ENCODE peak calls at places on chromosome 13, in five cellular contexts. One of them, this sample, is unnamed.

GRCh38 chr13:31625115-31625514 is 114.2 kb upstream of the RXFP2 start:
- DNase-seq in AG04449: no peak
- DNase-seq in bronchial epithelial cell: no peak
- DNase-seq in transverse colon: no peak
- DNase-seq in kidney epithelial cell: peak
- DNase-seq in this sample: no peak

GRCh38 chr13:106917673-106918652 is 350.0 kb upstream of the ARGLU1 start:
- DNase-seq in AG04449: no peak
- DNase-seq in bronchial epithelial cell: peak
- DNase-seq in transverse colon: peak
- DNase-seq in kidney epithelial cell: no peak
- DNase-seq in this sample: peak

GRCh38 chr13:112970552-112971287 is 1.7 kb downstream of the MCF2L start:
- DNase-seq in AG04449: no peak
- DNase-seq in bronchial epithelial cell: no peak
- DNase-seq in transverse colon: peak
- DNase-seq in kidney epithelial cell: no peak
- DNase-seq in this sample: no peak

GRCh38 chr13:97978661-97979450 is 25.4 kb downstream of the IPO5 start:
- DNase-seq in AG04449: no peak
- DNase-seq in bronchial epithelial cell: no peak
- DNase-seq in transverse colon: no peak
- DNase-seq in kidney epithelial cell: no peak
- DNase-seq in this sample: no peak

GRCh38 chr13:113160983-113161382 is 2.5 kb downstream of the PROZ start:
- DNase-seq in AG04449: no peak
- DNase-seq in bronchial epithelial cell: no peak
- DNase-seq in transverse colon: no peak
- DNase-seq in kidney epithelial cell: no peak
- DNase-seq in this sample: no peak

GRCh38 chr13:47499358-47500150 is 501.5 kb downstream of the SUCLA2 start:
- DNase-seq in AG04449: peak
- DNase-seq in bronchial epithelial cell: peak
- DNase-seq in transverse colon: no peak
- DNase-seq in kidney epithelial cell: peak
- DNase-seq in this sample: peak

GRCh38 chr13:68234278-68234677 is 1004.1 kb upstream of the PCDH9 start:
- DNase-seq in AG04449: no peak
- DNase-seq in bronchial epithelial cell: peak
- DNase-seq in transverse colon: no peak
- DNase-seq in kidney epithelial cell: no peak
- DNase-seq in this sample: no peak

GRCh38 chr13:46369506-46370268 is 17.4 kb downstream of the RUBCNL start:
- DNase-seq in AG04449: peak
- DNase-seq in bronchial epithelial cell: peak
- DNase-seq in transverse colon: no peak
- DNase-seq in kidney epithelial cell: peak
- DNase-seq in this sample: peak

GRCh38 chr13:111117961-111118360 is 2.9 kb downstream of the ARHGEF7 start:
- DNase-seq in AG04449: no peak
- DNase-seq in bronchial epithelial cell: no peak
- DNase-seq in transverse colon: no peak
- DNase-seq in kidney epithelial cell: no peak
- DNase-seq in this sample: no peak

GRCh38 chr13:27455331-27455855 is 5.0 kb upstream of the MTIF3 start:
- DNase-seq in AG04449: no peak
- DNase-seq in bronchial epithelial cell: no peak
- DNase-seq in transverse colon: no peak
- DNase-seq in kidney epithelial cell: no peak
- DNase-seq in this sample: no peak

GRCh38 chr13:65843314-65843731 is 1386.8 kb downstream of the PCDH9 start:
- DNase-seq in AG04449: no peak
- DNase-seq in bronchial epithelial cell: no peak
- DNase-seq in transverse colon: no peak
- DNase-seq in kidney epithelial cell: no peak
- DNase-seq in this sample: no peak

GRCh38 chr13:110409581-110409992 is 102.5 kb downstream of the COL4A2 start:
- DNase-seq in AG04449: no peak
- DNase-seq in bronchial epithelial cell: peak
- DNase-seq in transverse colon: no peak
- DNase-seq in kidney epithelial cell: no peak
- DNase-seq in this sample: no peak

GRCh38 chr13:51815848-51816247 is 11.9 kb upstream of the DHRS12 start:
- DNase-seq in AG04449: no peak
- DNase-seq in bronchial epithelial cell: no peak
- DNase-seq in transverse colon: no peak
- DNase-seq in kidney epithelial cell: no peak
- DNase-seq in this sample: no peak

GRCh38 chr13:45700971-45701900 is 884 bp upstream of the CBY2 start:
- DNase-seq in AG04449: no peak
- DNase-seq in bronchial epithelial cell: no peak
- DNase-seq in transverse colon: no peak
- DNase-seq in kidney epithelial cell: no peak
- DNase-seq in this sample: no peak

GRCh38 chr13:25733061-25733491 is 318.7 kb downstream of the SHISA2 start:
- DNase-seq in AG04449: no peak
- DNase-seq in bronchial epithelial cell: peak
- DNase-seq in transverse colon: no peak
- DNase-seq in kidney epithelial cell: peak
- DNase-seq in this sample: peak

GRCh38 chr13:86585826-86586225 is 786.6 kb upstream of the SLITRK6 start:
- DNase-seq in AG04449: no peak
- DNase-seq in bronchial epithelial cell: no peak
- DNase-seq in transverse colon: peak
- DNase-seq in kidney epithelial cell: no peak
- DNase-seq in this sample: no peak

GRCh38 chr13:49366841-49367240 is 77.0 kb downstream of the CAB39L start:
- DNase-seq in AG04449: no peak
- DNase-seq in bronchial epithelial cell: no peak
- DNase-seq in transverse colon: no peak
- DNase-seq in kidney epithelial cell: no peak
- DNase-seq in this sample: no peak

GRCh38 chr13:40109324-40109958 is 454.0 kb downstream of the COG6 start:
- DNase-seq in AG04449: peak
- DNase-seq in bronchial epithelial cell: peak
- DNase-seq in transverse colon: no peak
- DNase-seq in kidney epithelial cell: peak
- DNase-seq in this sample: peak

GRCh38 chr13:111216166-111216960 is 101.3 kb downstream of the ARHGEF7 start:
- DNase-seq in AG04449: no peak
- DNase-seq in bronchial epithelial cell: peak
- DNase-seq in transverse colon: peak
- DNase-seq in kidney epithelial cell: no peak
- DNase-seq in this sample: no peak

GRCh38 chr13:41548031-41548430 is 90.7 kb downstream of the RGCC start:
- DNase-seq in AG04449: no peak
- DNase-seq in bronchial epithelial cell: no peak
- DNase-seq in transverse colon: no peak
- DNase-seq in kidney epithelial cell: no peak
- DNase-seq in this sample: no peak

GRCh38 chr13:106533940-106534843 is 1.3 kb downstream of the EFNB2 start:
- DNase-seq in AG04449: no peak
- DNase-seq in bronchial epithelial cell: peak
- DNase-seq in transverse colon: peak
- DNase-seq in kidney epithelial cell: no peak
- DNase-seq in this sample: no peak

GRCh38 chr13:27037171-27037570 is 134.4 kb downstream of the USP12 start:
- DNase-seq in AG04449: no peak
- DNase-seq in bronchial epithelial cell: no peak
- DNase-seq in transverse colon: no peak
- DNase-seq in kidney epithelial cell: no peak
- DNase-seq in this sample: no peak

GRCh38 chr13:80126382-80127068 is 214.4 kb downstream of the SPRY2 start:
- DNase-seq in AG04449: no peak
- DNase-seq in bronchial epithelial cell: no peak
- DNase-seq in transverse colon: no peak
- DNase-seq in kidney epithelial cell: no peak
- DNase-seq in this sample: no peak

GRCh38 chr13:28043224-28043623 is 54.7 kb upstream of the URAD start:
- DNase-seq in AG04449: no peak
- DNase-seq in bronchial epithelial cell: no peak
- DNase-seq in transverse colon: no peak
- DNase-seq in kidney epithelial cell: no peak
- DNase-seq in this sample: no peak

GRCh38 chr13:84574851-84575250 is 692.6 kb upstream of the SLITRK1 start:
- DNase-seq in AG04449: peak
- DNase-seq in bronchial epithelial cell: peak
- DNase-seq in transverse colon: no peak
- DNase-seq in kidney epithelial cell: no peak
- DNase-seq in this sample: no peak
- TF ChIP-seq CTCF in AG04449: peak
- TF ChIP-seq CTCF in bronchial epithelial cell: peak
- TF ChIP-seq CTCF in transverse colon: no peak
- TF ChIP-seq CTCF in kidney epithelial cell: peak
- TF ChIP-seq CTCF in this sample: peak

DNA sequence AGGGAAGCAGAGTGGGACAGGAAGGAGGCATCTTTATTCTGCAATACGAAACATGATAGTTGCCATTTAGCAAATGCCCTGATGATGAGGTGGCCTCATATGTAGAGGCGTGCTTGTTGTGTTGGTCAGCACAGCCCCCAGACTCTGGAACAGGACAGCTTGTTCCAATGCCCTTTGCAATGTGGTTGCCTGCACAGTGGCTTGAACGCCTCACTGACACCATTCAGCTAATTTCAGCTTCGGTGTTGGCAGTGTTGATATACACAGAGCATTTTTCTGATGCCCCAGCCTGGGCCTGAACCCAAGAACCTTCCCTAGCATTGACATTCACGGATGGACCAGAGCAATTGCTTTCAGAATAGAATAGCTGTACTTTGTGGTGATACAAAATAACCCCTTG is 133.3 kb downstream of the HS6ST3 start:
- DNase-seq in AG04449: no peak
- DNase-seq in bronchial epithelial cell: no peak
- DNase-seq in transverse colon: no peak
- DNase-seq in kidney epithelial cell: no peak
- DNase-seq in this sample: no peak
- H3K4me3 ChIP-seq in AG04449: no peak
- H3K4me3 ChIP-seq in bronchial epithelial cell: no peak
- H3K4me3 ChIP-seq in transverse colon: no peak
- H3K4me3 ChIP-seq in kidney epithelial cell: no peak
- H3K4me3 ChIP-seq in this sample: no peak

DNA sequence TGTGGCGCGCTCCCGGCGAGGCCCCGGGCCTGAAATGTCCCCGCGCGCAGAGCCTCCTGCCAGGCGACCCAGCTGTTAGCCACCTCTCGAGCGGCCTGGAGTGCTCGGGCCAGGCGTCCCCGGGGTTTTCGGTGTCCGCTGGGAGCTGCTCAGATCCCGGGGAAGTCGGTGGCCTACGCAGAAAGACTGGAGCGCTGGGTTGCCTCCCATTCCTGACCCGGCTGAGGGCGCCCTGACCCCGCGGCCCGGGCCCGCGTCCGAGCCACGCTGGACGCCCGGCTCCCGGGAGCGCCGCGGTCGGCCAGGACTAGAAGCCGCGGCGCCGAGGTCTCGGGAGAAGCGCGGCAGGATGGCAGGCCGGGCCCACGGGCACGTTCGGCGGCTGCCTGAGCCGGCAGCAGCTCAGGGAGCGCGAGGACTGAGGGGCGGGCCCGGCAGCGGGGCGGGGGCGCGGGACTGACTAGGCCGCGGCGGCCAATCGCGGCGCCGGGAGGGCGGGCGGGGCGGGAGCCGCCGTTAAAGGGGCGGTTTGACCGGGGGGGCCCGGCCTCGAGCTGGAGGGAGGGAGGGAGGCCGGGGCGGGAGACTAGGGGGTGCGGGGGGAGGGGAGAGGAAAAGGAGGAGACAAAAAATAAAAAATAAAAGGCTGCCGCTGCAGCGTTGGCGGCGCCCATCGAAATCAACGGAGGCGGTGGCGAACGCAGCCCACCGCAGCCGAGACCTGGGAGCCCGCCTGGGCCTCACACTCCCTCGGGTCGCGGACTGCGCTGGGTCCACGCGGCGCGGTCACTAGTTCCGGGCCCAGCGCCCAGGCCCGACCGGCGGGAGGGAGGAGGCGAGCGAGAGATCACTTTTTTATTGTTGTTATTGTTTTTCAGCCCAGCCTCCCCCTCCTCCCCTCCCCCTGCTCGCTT is 1.1 kb upstream of the ZIC2 start:
- DNase-seq in AG04449: no peak
- DNase-seq in bronchial epithelial cell: peak
- DNase-seq in transverse colon: peak
- DNase-seq in kidney epithelial cell: no peak
- DNase-seq in this sample: no peak
- TF ChIP-seq CTCF in AG04449: no peak
- TF ChIP-seq CTCF in bronchial epithelial cell: no peak
- TF ChIP-seq CTCF in transverse colon: no peak
- TF ChIP-seq CTCF in kidney epithelial cell: no peak
- TF ChIP-seq CTCF in this sample: no peak

DNA sequence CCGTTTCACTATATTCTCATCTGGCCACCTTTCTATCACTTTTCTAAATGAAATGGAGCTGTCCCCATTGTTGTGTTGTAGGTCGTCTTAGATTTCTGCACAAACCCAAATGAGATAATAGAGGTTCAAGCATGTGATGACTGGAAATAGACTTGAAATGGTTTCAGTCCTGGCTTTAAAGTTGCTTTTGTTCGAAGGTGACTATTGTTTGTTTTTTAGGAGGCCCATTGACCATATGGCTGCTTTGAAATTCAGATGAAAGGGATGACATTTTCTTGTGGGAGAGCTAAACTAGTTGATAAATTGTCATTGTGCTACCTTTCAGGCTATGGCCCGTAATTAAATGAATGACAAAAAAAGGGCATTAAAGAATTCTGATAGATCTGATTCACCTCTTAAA is 583.7 kb downstream of the GPC6 start:
- DNase-seq in AG04449: no peak
- DNase-seq in bronchial epithelial cell: no peak
- DNase-seq in transverse colon: no peak
- DNase-seq in kidney epithelial cell: no peak
- DNase-seq in this sample: no peak
- H3K4me3 ChIP-seq in AG04449: no peak
- H3K4me3 ChIP-seq in bronchial epithelial cell: no peak
- H3K4me3 ChIP-seq in transverse colon: no peak
- H3K4me3 ChIP-seq in kidney epithelial cell: no peak
- H3K4me3 ChIP-seq in this sample: no peak

DNA sequence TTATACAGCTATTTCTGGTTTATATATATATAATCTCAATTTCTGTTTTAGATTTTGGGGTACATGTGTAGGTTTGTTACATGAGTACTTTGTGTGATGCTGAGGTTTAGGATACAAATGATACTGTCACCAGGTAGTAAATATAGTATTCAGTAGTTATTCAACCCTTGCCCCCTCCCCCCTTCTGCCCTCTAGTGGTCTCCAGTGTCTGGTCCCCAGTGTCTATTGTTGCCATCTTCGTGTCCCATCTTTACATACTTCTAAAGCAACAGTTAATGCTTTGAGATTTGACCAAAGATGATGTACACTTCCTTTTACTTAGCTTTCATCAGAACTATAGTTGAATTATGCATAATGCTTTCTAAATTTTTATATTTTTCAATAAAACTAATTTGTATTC is 1623.4 kb upstream of the PRR20A start:
- DNase-seq in AG04449: no peak
- DNase-seq in bronchial epithelial cell: no peak
- DNase-seq in transverse colon: no peak
- DNase-seq in kidney epithelial cell: no peak
- DNase-seq in this sample: no peak
- TF ChIP-seq CTCF in AG04449: no peak
- TF ChIP-seq CTCF in bronchial epithelial cell: no peak
- TF ChIP-seq CTCF in transverse colon: no peak
- TF ChIP-seq CTCF in kidney epithelial cell: peak
- TF ChIP-seq CTCF in this sample: peak

GRCh38 chr13:99955107-99955746 is 16.3 kb downstream of the ZIC5 start:
- DNase-seq in AG04449: no peak
- DNase-seq in bronchial epithelial cell: no peak
- DNase-seq in transverse colon: no peak
- DNase-seq in kidney epithelial cell: no peak
- DNase-seq in this sample: no peak
- H3K4me3 ChIP-seq in AG04449: no peak
- H3K4me3 ChIP-seq in bronchial epithelial cell: no peak
- H3K4me3 ChIP-seq in transverse colon: no peak
- H3K4me3 ChIP-seq in kidney epithelial cell: no peak
- H3K4me3 ChIP-seq in this sample: no peak